ENCODE peak calls at places on chromosomes 6 and 20, in ten cellular contexts. D is adrenal gland, H is fibroblast of the aortic adventitia, N is left ventricle myocardium inferior, Z is cardiac muscle cell, X is heart right ventricle, C is astrocyte of the cerebellum, P is transverse colon, F is stomach, S is PC-3. E is an unnamed sample.

GRCh38 chr6:112457891-112458290 is 110.8 kb downstream of the RFPL4B start:
- DNase-seq in D (no peak), H (peak), N (no peak), Z (no peak), X (no peak), C (no peak), P (no peak), F (no peak), S (no peak), E (no peak)

GRCh38 chr6:100237881-100238280 is 226.8 kb downstream of the SIM1 start:
- DNase-seq in D (no peak), H (no peak), N (no peak), Z (no peak), X (no peak), C (no peak), P (no peak), F (no peak), S (no peak), E (no peak)

GRCh38 chr6:140317957-140318356 is 943.5 kb upstream of the CITED2 start:
- DNase-seq in D (no peak), H (no peak), N (no peak), Z (no peak), X (no peak), C (no peak), P (no peak), F (no peak), S (no peak), E (no peak)

GRCh38 chr6:52726741-52727535 is 36.3 kb downstream of the GSTA2 start:
- DNase-seq in D (no peak), H (no peak), N (no peak), Z (no peak), X (no peak), C (no peak), P (no peak), F (no peak), S (peak), E (no peak)

GRCh38 chr20:53887973-53888372 is 182.4 kb downstream of the BCAS1 start:
- DNase-seq in D (no peak), H (no peak), N (no peak), Z (no peak), X (no peak), C (no peak), P (no peak), F (no peak), S (no peak), E (no peak)

GRCh38 chr20:33031531-33031930 is at the start of gene BPIFB6:
- DNase-seq in D (no peak), H (no peak), N (no peak), Z (no peak), X (no peak), C (no peak), P (no peak), F (no peak), S (no peak), E (no peak)

GRCh38 chr6:31403283-31403989 is at the start of gene MICA:
- DNase-seq in D (peak), H (peak), N (peak), Z (peak), X (peak), C (peak), P (peak), F (peak), S (peak), E (peak)

GRCh38 chr20:24785141-24785924 is 163.7 kb upstream of the CST7 start:
- DNase-seq in D (no peak), H (peak), N (no peak), Z (no peak), X (no peak), C (peak), P (no peak), F (no peak), S (peak), E (no peak)

DNA sequence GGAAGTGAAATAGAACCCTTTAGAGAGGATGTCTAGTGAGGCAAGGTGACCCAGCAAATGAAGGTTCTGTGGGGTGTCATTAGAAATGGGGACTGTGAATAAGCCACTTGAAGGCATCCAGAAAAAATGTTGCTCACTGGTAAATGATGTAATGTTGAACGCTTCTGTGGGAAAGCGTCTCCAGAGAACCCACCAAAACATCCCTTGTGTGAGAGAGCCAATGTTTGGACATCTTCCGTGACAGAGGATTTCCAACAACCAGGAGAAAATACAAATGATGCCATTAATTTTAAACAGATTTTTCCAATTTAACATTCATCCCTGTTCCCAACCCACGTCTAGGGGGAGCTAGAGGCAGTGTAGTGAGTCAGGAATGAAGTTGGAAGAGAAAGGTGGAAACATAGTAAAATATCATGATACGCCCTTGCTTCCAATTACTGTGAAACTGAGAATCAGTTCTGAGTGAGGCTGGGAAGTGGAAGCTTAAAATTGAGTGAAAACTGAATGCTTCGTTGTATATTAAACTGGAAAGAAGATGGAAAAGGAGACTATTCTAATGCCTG is 584.2 kb downstream of the CD109 start:
- DNase-seq in D (no peak), H (no peak), N (no peak), Z (no peak), X (no peak), C (no peak), P (no peak), F (no peak), S (peak), E (no peak)
- TF ChIP-seq CTCF in D (no peak), H (peak), N (no peak), Z (peak), X (no peak), C (no peak), P (no peak), F (no peak), S (peak), E (no peak)

GRCh38 chr6:33297956-33298772 is 578 bp downstream of the RGL2 start:
- DNase-seq in D (peak), H (peak), N (no peak), Z (peak), X (peak), C (no peak), P (peak), F (peak), S (peak), E (peak)
- TF ChIP-seq CTCF in D (no peak), H (no peak), N (no peak), Z (no peak), X (no peak), C (no peak), P (no peak), F (no peak), S (no peak), E (no peak)

DNA sequence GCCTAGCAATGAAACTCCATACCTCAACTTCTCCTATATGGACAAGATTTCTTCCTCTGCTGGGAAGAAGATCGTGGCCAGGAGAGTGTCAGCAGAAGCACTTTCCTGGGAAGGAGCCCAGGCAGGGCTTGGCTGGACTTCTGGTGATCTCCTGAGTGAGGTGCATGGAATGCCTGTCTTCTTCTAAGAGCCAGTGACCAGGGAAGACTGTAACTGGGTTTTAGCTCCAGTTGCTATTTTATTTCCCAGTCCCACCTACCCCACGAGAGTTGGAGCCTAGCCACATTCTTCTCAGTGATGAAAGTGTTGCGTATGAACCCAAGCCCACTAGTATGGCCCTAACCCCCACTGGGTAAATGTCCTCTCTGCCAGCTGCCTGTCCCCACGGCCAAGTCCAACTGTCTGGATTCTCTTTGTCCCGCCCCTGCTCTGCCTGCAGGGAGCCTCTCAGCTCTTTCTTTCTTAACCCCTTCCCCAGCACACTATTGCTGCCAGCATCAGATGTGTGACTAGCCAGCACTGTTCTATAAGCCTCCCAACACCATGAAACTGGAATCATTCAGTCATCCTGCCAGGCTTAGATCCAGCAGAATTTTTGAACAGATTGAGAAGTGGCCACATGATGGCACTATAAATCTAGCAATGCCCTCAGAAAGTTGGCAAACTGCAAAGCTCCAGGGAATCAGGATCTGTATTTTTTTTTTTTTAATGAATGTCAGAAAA is 69.8 kb upstream of the FAM184A start:
- DNase-seq in D (peak), H (peak), N (no peak), Z (peak), X (peak), C (peak), P (no peak), F (no peak), S (peak), E (no peak)
- TF ChIP-seq CTCF in D (peak), H (peak), N (peak), Z (peak), X (peak), C (peak), P (peak), F (peak), S (peak), E (peak)

DNA sequence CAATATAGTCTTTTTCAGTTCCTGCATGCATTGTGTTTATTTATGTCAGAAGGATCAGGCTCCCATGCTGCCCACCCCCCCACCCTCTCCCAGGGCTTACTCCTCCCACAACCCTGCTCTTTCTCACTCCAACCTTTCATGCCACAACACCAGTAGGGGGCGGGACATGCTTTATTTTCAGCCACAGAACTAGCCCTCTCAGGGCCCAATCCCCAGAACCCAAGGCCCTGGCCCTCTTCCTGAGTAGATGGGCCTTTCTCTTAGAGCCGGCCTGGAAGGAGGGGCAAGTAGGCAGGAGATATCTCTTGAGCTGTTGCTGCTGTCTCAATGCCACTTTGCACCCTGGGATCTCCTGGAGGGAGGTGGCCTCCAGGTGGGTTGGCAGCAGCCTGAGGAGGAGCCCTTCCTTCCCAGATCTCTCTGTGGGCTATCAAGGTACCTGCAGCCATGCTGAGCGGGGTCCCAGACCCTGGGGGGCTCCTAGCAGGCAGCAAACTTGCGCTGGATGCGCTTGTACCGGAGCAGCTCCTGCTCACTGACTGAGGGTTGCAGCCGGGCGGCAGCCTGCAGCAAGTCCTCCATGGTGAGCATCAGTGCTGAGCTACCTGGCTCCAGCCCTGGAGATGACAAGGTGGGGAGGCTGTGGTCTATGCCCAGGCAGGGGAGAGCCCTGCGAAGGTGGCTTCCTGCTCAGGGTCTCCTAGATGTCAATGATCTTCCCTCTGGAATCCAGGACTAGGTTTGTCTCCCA is 3.5 kb downstream of the GNMT start:
- DNase-seq in D (peak), H (peak), N (no peak), Z (peak), X (no peak), C (no peak), P (peak), F (no peak), S (peak), E (no peak)
- TF ChIP-seq CTCF in D (no peak), H (peak), N (no peak), Z (peak), X (no peak), C (peak), P (peak), F (no peak), S (peak), E (no peak)

GRCh38 chr20:7094438-7094997 is 327.0 kb downstream of the BMP2 start:
- DNase-seq in D (peak), H (peak), N (no peak), Z (peak), X (peak), C (no peak), P (peak), F (no peak), S (peak), E (no peak)
- TF ChIP-seq CTCF in D (no peak), H (peak), N (peak), Z (peak), X (peak), C (peak), P (peak), F (no peak), S (peak), E (no peak)

GRCh38 chr6:83413068-83413467 is 17.8 kb downstream of the ME1 start:
- DNase-seq in D (no peak), H (no peak), N (no peak), Z (no peak), X (no peak), C (no peak), P (no peak), F (no peak), S (no peak), E (no peak)

GRCh38 chr6:83417880-83418663 is 12.8 kb downstream of the ME1 start:
- DNase-seq in D (no peak), H (peak), N (no peak), Z (peak), X (no peak), C (peak), P (no peak), F (no peak), S (peak), E (no peak)
- TF ChIP-seq CTCF in D (peak), H (peak), N (peak), Z (peak), X (peak), C (peak), P (peak), F (no peak), S (peak), E (peak)

GRCh38 chr6:12051861-12052368 is 39.8 kb downstream of the HIVEP1 start:
- DNase-seq in D (no peak), H (no peak), N (no peak), Z (no peak), X (no peak), C (peak), P (peak), F (no peak), S (no peak), E (no peak)
- TF ChIP-seq CTCF in D (no peak), H (no peak), N (no peak), Z (no peak), X (no peak), C (no peak), P (no peak), F (no peak), S (no peak), E (no peak)